ENCODE peak calls at places on chromosome 13, in five cellular contexts. A is GDM1; X is COR-L47; L is occipital lobe; S is effector CD4-positive, alpha-beta T cell. U is an unnamed sample.

GRCh38 chr13:109730832-109731335 is 55.5 kb downstream of the IRS2 start:
- DNase-seq in A (no peak), X (no peak), L (no peak), S (no peak), U (no peak)

GRCh38 chr13:24698686-24699085 is 18.5 kb downstream of the ATP12A start:
- DNase-seq in A (no peak), X (no peak), L (no peak), S (no peak), U (no peak)

GRCh38 chr13:27636624-27637288 is 15.1 kb downstream of the POLR1D start:
- DNase-seq in A (no peak), X (peak), L (no peak), S (no peak), U (peak)

GRCh38 chr13:20331419-20331818 is 99.3 kb upstream of the GJB6 start:
- DNase-seq in A (no peak), X (no peak), L (no peak), S (no peak), U (no peak)

GRCh38 chr13:95536629-95537241 is 15.8 kb upstream of the CLDN10 start:
- DNase-seq in A (no peak), X (peak), L (no peak), S (no peak), U (peak)

GRCh38 chr13:24323036-24323738 is 13.8 kb downstream of the C1QTNF9 start:
- DNase-seq in A (no peak), X (no peak), L (no peak), S (no peak), U (no peak)

GRCh38 chr13:30572859-30573275 is 44.9 kb upstream of the USPL1 start:
- DNase-seq in A (peak), X (no peak), L (no peak), S (no peak), U (no peak)

GRCh38 chr13:112442483-112443090 is 66.4 kb downstream of the SPACA7 start:
- DNase-seq in A (no peak), X (no peak), L (no peak), S (no peak), U (peak)

GRCh38 chr13:97136418-97136817 is 85.7 kb upstream of the MBNL2 start:
- DNase-seq in A (no peak), X (no peak), L (no peak), S (no peak), U (no peak)

GRCh38 chr13:37657134-37657533 is 58.6 kb upstream of the POSTN start:
- DNase-seq in A (no peak), X (no peak), L (no peak), S (no peak), U (no peak)

GRCh38 chr13:50589651-50590054 is 253.8 kb downstream of the DLEU7 start:
- DNase-seq in A (no peak), X (no peak), L (no peak), S (no peak), U (no peak)

GRCh38 chr13:61728468-61728867 is 312.8 kb upstream of the PCDH20 start:
- DNase-seq in A (no peak), X (no peak), L (no peak), S (no peak), U (no peak)

GRCh38 chr13:99969934-99970760 is 1.4 kb downstream of the ZIC5 start:
- DNase-seq in A (no peak), X (peak), L (no peak), S (no peak), U (peak)

GRCh38 chr13:72960114-72960513 is 98.7 kb upstream of the KLF5 start:
- DNase-seq in A (no peak), X (no peak), L (no peak), S (no peak), U (no peak)

GRCh38 chr13:96229356-96229755 is 139.4 kb downstream of the HS6ST3 start:
- DNase-seq in A (no peak), X (no peak), L (no peak), S (no peak), U (peak)

GRCh38 chr13:111911754-111912452 is 155.0 kb upstream of the SOX1 start:
- DNase-seq in A (no peak), X (no peak), L (no peak), S (no peak), U (no peak)

GRCh38 chr13:105336706-105337582 is 1198.5 kb downstream of the EFNB2 start:
- DNase-seq in A (no peak), X (no peak), L (no peak), S (no peak), U (no peak)

GRCh38 chr13:98592353-98592740 is 15.4 kb upstream of the STK24 start:
- DNase-seq in A (no peak), X (no peak), L (no peak), S (no peak), U (no peak)

GRCh38 chr13:85254641-85255040 is 544.6 kb downstream of the SLITRK6 start:
- DNase-seq in A (no peak), X (no peak), L (no peak), S (no peak), U (no peak)

GRCh38 chr13:51846756-51847155 is 1.8 kb upstream of the TMEM272 start:
- DNase-seq in A (no peak), X (no peak), L (no peak), S (no peak), U (no peak)

GRCh38 chr13:40096357-40096911 is 441.0 kb downstream of the COG6 start:
- DNase-seq in A (no peak), X (no peak), L (no peak), S (no peak), U (no peak)

GRCh38 chr13:23182142-23182541 is 1.4 kb downstream of the SGCG start:
- DNase-seq in A (no peak), X (no peak), L (no peak), S (no peak), U (no peak)

GRCh38 chr13:26262156-26262555 is 8.2 kb downstream of the CDK8 start:
- DNase-seq in A (no peak), X (no peak), L (no peak), S (no peak), U (no peak)

GRCh38 chr13:44618326-44618725 is 42.2 kb upstream of the TSC22D1 start:
- DNase-seq in A (no peak), X (no peak), L (no peak), S (no peak), U (no peak)

GRCh38 chr13:39913928-39914327 is 258.5 kb downstream of the COG6 start:
- DNase-seq in A (no peak), X (no peak), L (no peak), S (no peak), U (no peak)

U was measured in NCI-H146.